ENCODE peak calls at places on chromosome 15, in eight cellular contexts. C is AG10803, P is neural progenitor cell, R is transverse colon, T is foreskin fibroblast, V is IMR-90, N is thyroid gland, Q is MM.1S. G is an unnamed sample.

GRCh38 chr15:82540055-82540983 is at the start of gene RPS17:
- DNase-seq in T (peak), P (peak), V (peak), Q (peak), N (peak), C (peak), R (peak), G (peak)

GRCh38 chr15:65641723-65642475 is 20.2 kb downstream of the SLC24A1 start:
- DNase-seq in C (no peak), P (peak), Q (no peak), V (no peak), R (no peak), T (no peak), N (no peak), G (no peak)

GRCh38 chr15:66152650-66153049 is 100.9 kb downstream of the MEGF11 start:
- DNase-seq in C (no peak), T (no peak), R (no peak), V (no peak), N (no peak), Q (no peak), P (no peak), G (no peak)

GRCh38 chr15:80754005-80754404 is 25.2 kb upstream of the CEMIP start:
- DNase-seq in R (no peak), P (no peak), C (no peak), N (no peak), T (no peak), V (no peak), Q (no peak), G (no peak)

GRCh38 chr15:38699633-38700230 is 135.1 kb upstream of the RASGRP1 start:
- DNase-seq in T (peak), V (peak), R (peak), P (peak), N (peak), Q (peak), C (peak), G (no peak)

GRCh38 chr15:90889736-90890456 is 5.6 kb downstream of the FES start:
- DNase-seq in V (no peak), R (no peak), Q (no peak), T (no peak), C (no peak), P (no peak), N (no peak), G (peak)

GRCh38 chr15:28006116-28006911 is 92.8 kb downstream of the OCA2 start:
- DNase-seq in T (no peak), C (no peak), Q (no peak), V (no peak), P (no peak), N (no peak), R (no peak), G (no peak)

GRCh38 chr15:45796433-45796832 is 161.6 kb downstream of the SQOR start:
- DNase-seq in Q (no peak), T (no peak), P (no peak), C (no peak), R (peak), N (no peak), V (no peak), G (no peak)

GRCh38 chr15:39300451-39301153 is 280.3 kb upstream of the THBS1 start:
- DNase-seq in P (no peak), T (peak), N (no peak), V (peak), C (peak), R (no peak), Q (no peak), G (no peak)

GRCh38 chr15:41847981-41848380 is 9.3 kb downstream of the PLA2G4B start:
- DNase-seq in V (no peak), T (no peak), P (no peak), C (no peak), R (no peak), N (no peak), Q (no peak), G (no peak)

GRCh38 chr15:32970847-32971246 is 223.7 kb downstream of the FMN1 start:
- DNase-seq in R (peak), V (no peak), T (no peak), Q (no peak), C (no peak), N (no peak), P (no peak), G (no peak)

GRCh38 chr15:101504866-101505609 is 15.5 kb upstream of the PCSK6 start:
- DNase-seq in R (no peak), V (no peak), N (no peak), T (no peak), C (peak), Q (no peak), P (no peak), G (no peak)

GRCh38 chr15:57580866-57581265 is 10.8 kb upstream of the MYZAP start:
- DNase-seq in T (no peak), Q (no peak), C (no peak), N (no peak), R (peak), V (no peak), P (no peak), G (no peak)

GRCh38 chr15:31236184-31237041 is 90.2 kb upstream of the KLF13 start:
- DNase-seq in R (peak), N (peak), C (peak), Q (peak), V (peak), T (peak), P (no peak), G (no peak)
- TF ChIP-seq CTCF in R (no peak), N (no peak), C (no peak), Q (no peak), V (no peak), T (no peak), P (no peak), G (no peak)

DNA sequence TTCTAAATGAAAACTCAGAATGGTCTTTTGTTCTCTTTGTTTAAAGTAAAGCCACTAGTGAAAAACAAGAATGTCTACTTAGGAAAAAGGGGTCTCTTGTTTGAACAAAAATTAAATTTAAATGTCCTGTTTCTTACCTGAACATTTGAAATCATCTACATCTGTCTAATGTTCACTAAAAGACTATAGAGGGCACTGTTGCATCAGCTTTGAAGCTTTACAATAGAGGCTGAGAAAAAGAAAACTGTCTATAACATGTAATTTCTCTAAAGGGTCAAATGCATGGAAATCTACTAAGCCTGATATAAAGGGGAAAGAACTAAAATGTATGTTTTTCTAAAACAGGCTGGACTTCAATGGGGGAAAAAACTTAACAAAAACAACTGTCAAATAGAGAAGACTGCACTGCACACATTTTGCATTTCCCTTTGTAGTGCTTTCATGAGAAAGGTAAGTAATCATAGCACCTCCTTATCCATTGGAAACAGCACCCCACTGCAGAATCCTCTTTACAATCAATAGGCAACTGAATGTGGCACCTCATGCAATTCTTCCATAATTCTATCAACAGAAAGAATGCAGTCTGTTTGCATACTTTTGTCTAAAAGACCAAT is 26.3 kb downstream of the DPH6 start:
- DNase-seq in R (no peak), P (peak), T (peak), V (peak), N (no peak), Q (peak), C (peak), G (no peak)
- TF ChIP-seq CTCF in R (peak), P (peak), T (peak), V (peak), N (peak), Q (peak), C (peak), G (peak)

GRCh38 chr15:73712107-73712506 is 27.9 kb downstream of the CD276 start:
- DNase-seq in P (peak), Q (no peak), T (no peak), R (no peak), N (no peak), V (no peak), C (no peak), G (no peak)
- TF ChIP-seq CTCF in P (peak), Q (no peak), T (peak), R (no peak), N (no peak), V (no peak), C (peak), G (no peak)

GRCh38 chr15:51349156-51349844 is 7.8 kb downstream of the GLDN start:
- DNase-seq in N (no peak), R (no peak), C (peak), Q (peak), P (no peak), V (no peak), T (no peak), G (no peak)
- TF ChIP-seq CTCF in N (no peak), R (no peak), C (no peak), Q (no peak), P (no peak), V (no peak), T (no peak), G (no peak)

GRCh38 chr15:62985768-62986167 is 56.8 kb upstream of the TPM1 start:
- DNase-seq in P (no peak), R (no peak), Q (no peak), V (peak), N (no peak), T (peak), C (peak), G (no peak)

GRCh38 chr15:62989366-62990055 is 53.0 kb upstream of the TPM1 start:
- DNase-seq in T (no peak), V (peak), R (no peak), C (no peak), Q (no peak), P (no peak), N (no peak), G (no peak)

GRCh38 chr15:62986948-62987347 is 55.6 kb upstream of the TPM1 start:
- DNase-seq in N (no peak), T (no peak), R (no peak), C (no peak), V (no peak), Q (no peak), P (no peak), G (no peak)

GRCh38 chr15:62991698-62992097 is 50.8 kb upstream of the TPM1 start:
- DNase-seq in T (no peak), N (no peak), C (no peak), R (no peak), V (no peak), P (no peak), Q (no peak), G (no peak)

DNA sequence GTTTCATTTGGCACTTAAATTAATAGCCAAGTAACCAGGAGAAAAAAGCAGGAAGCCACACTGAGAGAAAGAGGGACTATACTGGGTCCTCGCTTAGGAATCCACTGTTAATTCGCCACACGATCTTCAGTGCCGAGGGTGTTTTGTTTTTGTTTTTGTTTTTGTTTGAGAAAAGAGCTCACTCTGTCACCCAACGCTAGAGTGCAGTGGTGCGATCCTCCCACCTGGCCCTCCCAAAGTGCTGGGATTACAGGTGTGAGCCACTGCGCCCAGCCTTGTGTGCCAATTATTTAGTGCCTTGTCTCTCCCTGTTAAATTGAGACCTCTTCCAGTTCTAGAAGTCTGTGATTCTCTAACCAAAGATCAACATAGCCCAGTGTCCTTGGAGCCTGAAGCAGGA is 53.8 kb upstream of the TPM1 start:
- DNase-seq in P (no peak), R (no peak), N (no peak), T (no peak), V (no peak), Q (no peak), C (no peak), G (no peak)
- TF ChIP-seq CTCF in P (peak), R (no peak), N (no peak), T (no peak), V (no peak), Q (no peak), C (no peak), G (no peak)

GRCh38 chr15:94412979-94413741 is 181.8 kb downstream of the MCTP2 start:
- DNase-seq in V (peak), R (peak), P (peak), Q (no peak), T (no peak), N (no peak), C (peak), G (no peak)
- TF ChIP-seq CTCF in V (peak), R (peak), P (peak), Q (peak), T (peak), N (peak), C (peak), G (peak)

G was measured in CD14-positive monocyte.